ENCODE peak calls at places on chromosomes 5 and 9, in six cellular contexts. R, O, J, X, M and Y are unnamed samples.

GRCh38 chr5:3324421-3325101 is 271.1 kb upstream of the IRX1 start:
- DNase-seq in R (no peak), M (no peak), O (no peak), X (peak; percentile 38), J (no peak), Y (peak; percentile 37)

GRCh38 chr5:90488791-90489190 is 14.1 kb downstream of the POLR3G start:
- DNase-seq in J (no peak), M (no peak), R (peak; percentile 65), X (no peak), O (no peak), Y (no peak)

GRCh38 chr9:111037744-111038335 is 430 bp downstream of the LPAR1 start:
- DNase-seq in X (peak; percentile 62), O (peak; percentile 40), M (peak; percentile 70), J (peak; percentile 73), R (peak; percentile 27), Y (peak; percentile 80)

GRCh38 chr5:51377151-51378060 is 5.8 kb upstream of the ISL1 start:
- DNase-seq in M (no peak), J (peak; percentile 33), O (no peak), R (no peak), X (peak; percentile 47), Y (peak; percentile 56)

GRCh38 chr9:71909887-71910601 is 949 bp downstream of the ABHD17B start:
- DNase-seq in O (peak; percentile 65), J (peak; percentile 67), M (no peak), R (peak; percentile 20), X (peak; percentile 56), Y (peak; percentile 77)

GRCh38 chr9:114372971-114373591 is 14.7 kb downstream of the AKNA start:
- DNase-seq in X (no peak), J (no peak), O (no peak), M (no peak), R (no peak), Y (no peak)

GRCh38 chr5:75566710-75567309 is 44.4 kb upstream of the ANKDD1B start:
- DNase-seq in R (peak; percentile 96), M (no peak), J (peak; percentile 23), O (peak; percentile 95), X (no peak), Y (peak; percentile 82)

GRCh38 chr5:89606901-89607554 is 724.0 kb upstream of the MEF2C start:
- DNase-seq in M (no peak), R (no peak), X (no peak), J (no peak), O (no peak), Y (no peak)

GRCh38 chr9:124853605-124854143 is 414 bp downstream of the WDR38 start:
- DNase-seq in R (no peak), J (no peak), M (no peak), O (no peak), X (no peak), Y (no peak)

GRCh38 chr9:137224850-137225694 is at the start of gene CYSRT1:
- DNase-seq in J (no peak), M (peak; percentile 52), R (no peak), X (no peak), O (no peak), Y (no peak)

GRCh38 chr9:135669616-135670285 is 6.6 kb downstream of the LCN9 start:
- DNase-seq in M (no peak), O (no peak), X (no peak), R (no peak), J (no peak), Y (no peak)

GRCh38 chr5:141412853-141413539 is at the start of gene PCDHGA10:
- DNase-seq in R (peak; percentile 80), M (peak; percentile 67), X (peak; percentile 73), O (peak; percentile 77), J (peak; percentile 18), Y (peak; percentile 87)

GRCh38 chr5:111676496-111676895 is 80.5 kb downstream of the NREP start:
- DNase-seq in J (no peak), O (no peak), X (no peak), M (no peak), R (peak; percentile 44), Y (no peak)

GRCh38 chr9:123929870-123930831 is at the start of gene DENND1A:
- DNase-seq in X (peak; percentile 93), M (peak; percentile 93), O (peak; percentile 89), R (peak; percentile 84), J (peak; percentile 92), Y (peak; percentile 95)

DNA sequence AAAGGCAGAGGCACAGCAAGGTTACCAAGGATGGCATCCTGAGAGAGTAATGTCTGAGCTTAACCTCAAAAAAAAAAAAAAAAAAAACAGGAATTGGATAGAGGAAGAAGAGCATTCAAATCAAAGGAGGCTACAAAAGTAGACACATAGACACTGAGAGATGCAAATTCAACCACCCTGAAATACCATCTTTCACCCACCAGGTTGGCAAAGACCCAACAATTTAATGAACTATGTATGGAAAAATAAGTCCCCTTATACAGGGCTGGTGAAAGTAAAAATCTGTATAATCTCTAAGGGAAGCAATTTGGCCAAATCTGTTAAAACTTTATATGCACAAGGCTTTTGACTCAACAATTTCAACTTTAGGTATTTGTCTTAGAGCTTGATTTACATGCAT is 4.9 kb downstream of the NADK2 start:
- DNase-seq in X (no peak), R (no peak), O (no peak), J (no peak), M (no peak), Y (no peak)
- H3K4me2 ChIP-seq in X (no peak overlapping the region), R (no peak overlapping the region), O (no peak overlapping the region), J (no peak overlapping the region), M (no peak overlapping the region), Y (no peak overlapping the region)

GRCh38 chr9:94228616-94229015 is 30.5 kb upstream of the ZNF169 start:
- DNase-seq in R (no peak), X (no peak), M (no peak), J (no peak), O (no peak), Y (no peak)
- H2BK15ac ChIP-seq in R (no peak overlapping the region), X (no peak overlapping the region), M (no peak overlapping the region), J (no peak overlapping the region), O (no peak overlapping the region), Y (no peak overlapping the region)

GRCh38 chr9:120868676-120869359 is 8.2 kb downstream of the PHF19 start:
- DNase-seq in J (peak; percentile 93), M (peak; percentile 98), O (peak; percentile 91), X (peak; percentile 99), R (peak; percentile 84), Y (peak; percentile 99)
- H3K27ac ChIP-seq in J (peak overlapping the region; percentile 24), M (peak overlapping the region; percentile 32), O (peak overlapping the region; percentile 3), X (no peak overlapping the region), R (peak overlapping the region; percentile 85), Y (no peak overlapping the region)

GRCh38 chr5:63960646-63961045 is 1.6 kb downstream of the HTR1A start:
- DNase-seq in J (no peak), X (no peak), M (no peak), R (no peak), O (no peak), Y (no peak)

GRCh38 chr5:63961598-63962161 is 565 bp downstream of the HTR1A start:
- DNase-seq in X (peak; percentile 62), M (peak; percentile 50), J (no peak), R (no peak), O (no peak), Y (peak; percentile 48)

GRCh38 chr5:63962345-63962744 is at the start of gene HTR1A:
- DNase-seq in M (peak; percentile 48), R (no peak), O (no peak), X (no peak), J (no peak), Y (no peak)

GRCh38 chr5:63959177-63959982 is 2.9 kb downstream of the HTR1A start:
- DNase-seq in X (peak; percentile 91), J (peak; percentile 81), O (no peak), M (peak; percentile 83), R (no peak), Y (peak; percentile 92)

DNA sequence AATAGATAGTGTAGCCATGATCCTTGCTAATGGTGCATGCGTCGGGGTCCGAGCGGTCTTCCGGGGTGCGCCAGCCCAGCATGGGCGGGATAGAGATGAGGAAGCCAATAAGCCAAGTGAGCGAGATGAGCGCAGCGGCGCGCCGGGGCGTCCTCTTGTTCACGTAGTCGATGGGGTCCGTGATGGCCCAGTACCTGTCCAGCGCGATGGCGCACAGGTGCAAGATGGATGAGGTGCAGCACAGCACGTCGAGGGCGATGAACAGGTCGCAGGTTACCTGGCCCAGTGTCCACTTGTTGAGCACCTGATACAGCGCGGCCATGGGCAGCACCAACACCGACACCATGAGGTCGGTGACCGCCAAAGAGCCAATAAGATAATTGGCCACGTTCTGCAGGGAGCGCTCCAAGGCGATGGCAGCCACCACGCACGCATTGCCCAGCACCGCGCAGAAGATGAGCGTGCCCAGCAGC is 1.1 kb downstream of the HTR1A start:
- DNase-seq in R (no peak), O (no peak), J (no peak), M (no peak), X (peak; percentile 33), Y (no peak)
- H3K4me2 ChIP-seq in R (no peak overlapping the region), O (no peak overlapping the region), J (peak overlapping the region; percentile 48), M (peak overlapping the region; percentile 84), X (peak overlapping the region; percentile 75), Y (peak overlapping the region; percentile 25)

DNA sequence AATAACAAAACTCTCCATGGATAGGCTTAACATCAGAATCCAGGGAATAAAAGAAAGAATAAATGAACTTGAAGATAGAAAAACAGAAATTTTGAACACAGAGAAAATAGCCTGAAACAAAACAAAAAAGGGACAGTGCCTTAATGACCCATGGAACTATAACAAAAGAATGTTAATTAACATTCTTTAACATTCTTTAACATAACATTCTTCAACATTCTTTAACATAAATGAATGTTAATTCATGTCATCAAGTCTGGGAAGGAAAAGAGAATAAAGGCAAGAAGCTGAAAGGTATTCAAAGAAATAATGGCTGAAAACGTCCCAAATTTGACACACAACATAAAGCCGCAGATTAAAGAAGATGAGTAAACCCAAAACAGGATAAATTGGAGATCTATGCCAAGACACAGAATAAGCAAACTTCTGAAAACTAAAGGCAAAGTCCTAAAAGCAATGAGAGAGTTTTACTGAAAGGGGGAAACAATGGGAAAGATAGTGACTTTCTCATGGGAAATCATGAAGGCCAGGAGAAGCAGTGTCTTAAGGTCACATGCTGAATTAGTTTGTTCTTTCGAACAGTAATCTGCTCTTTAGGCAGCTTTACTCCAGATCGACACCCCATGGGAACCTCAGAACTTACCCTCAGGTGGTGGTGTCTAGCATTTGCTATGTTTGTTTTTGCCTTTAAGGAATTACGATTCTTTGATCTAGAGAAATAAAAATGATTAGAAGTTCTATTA is 483.0 kb downstream of the KDM4C start:
- DNase-seq in X (no peak), M (no peak), O (no peak), R (no peak), J (no peak), Y (no peak)
- H2BK15ac ChIP-seq in X (no peak overlapping the region), M (no peak overlapping the region), O (no peak overlapping the region), R (no peak overlapping the region), J (no peak overlapping the region), Y (no peak overlapping the region)

GRCh38 chr9:127816728-127817127 is 14.0 kb downstream of the FPGS start:
- DNase-seq in J (no peak), M (no peak), X (no peak), R (no peak), O (no peak), Y (no peak)
- H3K27ac ChIP-seq in J (no peak overlapping the region), M (no peak overlapping the region), X (no peak overlapping the region), R (no peak overlapping the region), O (no peak overlapping the region), Y (no peak overlapping the region)

DNA sequence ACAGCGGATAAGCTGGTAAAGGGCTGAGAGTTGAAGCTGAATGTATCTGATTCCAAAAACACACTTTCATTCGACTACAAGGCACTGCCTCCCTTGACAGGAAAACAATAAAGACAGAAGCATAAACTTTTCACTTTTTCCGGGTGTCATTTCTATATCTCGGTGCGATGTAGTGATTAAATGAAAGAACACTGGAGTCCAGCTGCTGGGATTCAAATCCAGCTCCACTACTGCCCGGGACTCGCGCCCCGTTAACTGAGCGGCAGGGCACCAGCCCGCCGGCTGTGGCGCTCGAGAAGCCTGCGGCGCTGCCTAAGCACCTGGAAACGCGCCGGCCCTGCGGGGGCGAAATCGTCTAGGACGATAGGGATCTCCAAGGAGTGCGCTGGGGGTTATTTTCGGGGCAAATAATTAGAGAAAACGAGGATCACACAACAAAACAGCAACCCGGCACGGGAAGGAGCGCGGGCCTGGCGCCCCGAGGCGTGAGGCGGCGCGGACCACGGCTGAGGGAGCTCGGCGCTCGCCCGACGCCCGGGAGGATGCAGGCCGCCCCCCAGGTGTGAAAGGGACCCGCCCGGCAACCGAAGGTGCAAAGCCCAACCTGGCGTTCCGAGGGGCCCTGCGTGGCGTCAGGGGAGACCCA is 837 bp downstream of the UIMC1 start:
- DNase-seq in J (peak; percentile 56), M (no peak), O (peak; percentile 79), X (peak; percentile 56), R (peak; percentile 62), Y (peak; percentile 79)
- H3K4me2 ChIP-seq in J (peak overlapping the region; percentile 64), M (peak overlapping the region; percentile 80), O (peak overlapping the region; percentile 75), X (peak overlapping the region; percentile 95), R (peak overlapping the region; percentile 68), Y (peak overlapping the region; percentile 80)